ENCODE peak calls at places on chromosomes 1 and 21, in four cellular contexts. N is epithelial cell of esophagus, Z is mucosa of gallbladder, D is mucosa of descending colon. J is an unnamed sample.

GRCh38 chr1:53592521-53592982 is 133.4 kb downstream of the DMRTB1 start:
- DNase-seq in N (peak; percentile 36), Z (peak; percentile 65), D (no peak), J (peak; percentile 35)

GRCh38 chr1:110177775-110178174 is 27.5 kb downstream of the SLC6A17 start:
- DNase-seq in N (no peak), Z (no peak), D (no peak), J (no peak)

GRCh38 chr1:1079408-1080121 is 5.5 kb upstream of the RNF223 start:
- DNase-seq in N (peak; percentile 84), Z (peak; percentile 53), D (peak; percentile 75), J (peak; percentile 53)

GRCh38 chr1:147264158-147264768 is 21.8 kb downstream of the CHD1L start:
- DNase-seq in N (peak; percentile 79), Z (no peak), D (no peak), J (no peak)

GRCh38 chr1:76053021-76053420 is 21.5 kb upstream of the ST6GALNAC3 start:
- DNase-seq in N (no peak), Z (no peak), D (no peak), J (no peak)

GRCh38 chr1:55690366-55690765 is 475.2 kb upstream of the USP24 start:
- DNase-seq in N (no peak), Z (no peak), D (no peak), J (no peak)

GRCh38 chr21:31343680-31344480 is at the start of gene TIAM1:
- DNase-seq in N (peak; percentile 92), Z (peak; percentile 33), D (no peak), J (peak; percentile 4)

GRCh38 chr1:187264995-187265602 is 436.4 kb downstream of the PLA2G4A start:
- DNase-seq in N (peak; percentile 73), Z (peak; percentile 25), D (no peak), J (peak; percentile 37)

GRCh38 chr21:42463861-42464515 is 32.0 kb downstream of the RSPH1 start:
- DNase-seq in N (peak; percentile 55), Z (peak; percentile 55), D (peak; percentile 80), J (peak; percentile 74)

GRCh38 chr1:23444104-23444533 is 19.6 kb upstream of the TCEA3 start:
- DNase-seq in N (peak; percentile 44), Z (peak; percentile 64), D (no peak), J (no peak)

GRCh38 chr1:197955486-197956394 is 38.6 kb downstream of the LHX9 start:
- DNase-seq in N (no peak), Z (no peak), D (no peak), J (peak; percentile 18)

GRCh38 chr1:20615946-20616345 is 17.3 kb upstream of the PINK1 start:
- DNase-seq in N (no peak), Z (no peak), D (no peak), J (no peak)

GRCh38 chr1:228873714-228874113 is 138.4 kb downstream of the RHOU start:
- DNase-seq in N (no peak), Z (no peak), D (no peak), J (no peak)

GRCh38 chr1:6785721-6786505 is 659 bp downstream of the CAMTA1 start:
- DNase-seq in N (peak; percentile 36), Z (no peak), D (peak; percentile 66), J (no peak)

GRCh38 chr21:32403201-32403701 is 9.3 kb upstream of the EVA1C start:
- DNase-seq in N (peak; percentile 64), Z (peak; percentile 62), D (no peak), J (peak; percentile 76)

GRCh38 chr1:203239906-203240305 is 10.4 kb upstream of the CHIT1 start:
- DNase-seq in N (no peak), Z (no peak), D (no peak), J (no peak)

GRCh38 chr1:201108614-201109013 is 3.6 kb downstream of the CACNA1S start:
- DNase-seq in N (no peak), Z (no peak), D (no peak), J (no peak)

GRCh38 chr21:25934771-25935224 is 200.0 kb downstream of the GABPA start:
- DNase-seq in N (peak; percentile 97), Z (peak; percentile 51), D (no peak), J (no peak)

GRCh38 chr1:30405081-30405480 is 318.3 kb downstream of the MATN1 start:
- DNase-seq in N (no peak), Z (no peak), D (no peak), J (no peak)

GRCh38 chr1:212531796-212532195 is 76.8 kb upstream of the ATF3 start:
- DNase-seq in N (no peak), Z (no peak), D (no peak), J (no peak)

GRCh38 chr1:24884751-24885150 is 45.3 kb downstream of the RUNX3 start:
- DNase-seq in N (no peak), Z (no peak), D (no peak), J (no peak)

GRCh38 chr1:68963353-68963752 is 466.5 kb upstream of the DEPDC1 start:
- DNase-seq in N (no peak), Z (no peak), D (no peak), J (no peak)

GRCh38 chr1:1135339-1136111 is 19.6 kb upstream of the C1orf159 start:
- DNase-seq in N (no peak), Z (no peak), D (peak; percentile 58), J (peak; percentile 42)

GRCh38 chr1:100616121-100616621 is 78.2 kb downstream of the GPR88 start:
- DNase-seq in N (no peak), Z (no peak), D (no peak), J (no peak)

GRCh38 chr1:64965239-64966157 is 851 bp downstream of the JAK1 start:
- DNase-seq in N (peak; percentile 55), Z (peak; percentile 71), D (peak; percentile 90), J (peak; percentile 54)

GRCh38 chr1:223056802-223057201 is 86.2 kb downstream of the TLR5 start:
- DNase-seq in N (peak; percentile 28), Z (no peak), D (no peak), J (no peak)

GRCh38 chr1:73832276-73832825 is 365.6 kb downstream of the LRRIQ3 start:
- DNase-seq in N (no peak), Z (no peak), D (no peak), J (no peak)